ENCODE peak calls at places on chromosomes 6 and 20, in ten cellular contexts. K is HAP-1, D is A549, X is sigmoid colon, W is psoas muscle, N is dorsolateral prefrontal cortex, T is SK-N-MC, Q is AG04449, S is ovary, O is transverse colon. A is an unnamed sample.

GRCh38 chr20:32333988-32334885 is 23.9 kb upstream of the ASXL1 start:
- DNase-seq in O (peak; percentile 80), N (peak; percentile 62), Q (no peak), S (no peak), X (peak; percentile 69), K (no peak), T (no peak), W (no peak), D (no peak), A (no peak)

GRCh38 chr6:158628542-158628941 is 16.0 kb downstream of the DYNLT1 start:
- DNase-seq in D (no peak), O (no peak), N (no peak), T (no peak), Q (no peak), W (no peak), S (no peak), X (no peak), K (no peak), A (no peak)

GRCh38 chr6:125904871-125905270 is 51.7 kb upstream of the HINT3 start:
- DNase-seq in K (no peak), Q (no peak), O (no peak), W (no peak), S (no peak), T (no peak), N (no peak), D (no peak), X (no peak), A (no peak)

GRCh38 chr6:4943716-4944115 is 60.1 kb downstream of the RPP40 start:
- DNase-seq in T (no peak), N (no peak), D (no peak), Q (no peak), S (no peak), X (no peak), O (no peak), W (no peak), K (peak; percentile 86), A (no peak)

GRCh38 chr20:60535211-60535610 is 577.0 kb downstream of the CDH26 start:
- DNase-seq in X (no peak), T (no peak), Q (no peak), O (no peak), K (no peak), N (no peak), W (no peak), S (no peak), D (no peak), A (no peak)

GRCh38 chr6:26329763-26330511 is 35.1 kb upstream of the BTN3A2 start:
- DNase-seq in D (peak; percentile 78), X (no peak), N (no peak), O (peak; percentile 34), K (peak; percentile 73), S (no peak), T (peak; percentile 68), W (no peak), Q (no peak), A (peak; percentile 54)

GRCh38 chr6:5499644-5500306 is 238.5 kb downstream of the FARS2 start:
- DNase-seq in X (no peak), D (no peak), N (no peak), O (no peak), Q (peak; percentile 9), S (no peak), K (no peak), T (no peak), W (no peak), A (peak; percentile 32)

GRCh38 chr6:148599967-148600426 is 146.8 kb upstream of the UST start:
- DNase-seq in X (peak; percentile 68), N (no peak), W (no peak), D (no peak), Q (no peak), S (no peak), O (no peak), T (no peak), K (peak; percentile 28), A (no peak)

GRCh38 chr20:51514252-51514651 is 28.3 kb downstream of the NFATC2 start:
- DNase-seq in W (no peak), T (no peak), Q (no peak), K (no peak), S (no peak), N (no peak), X (no peak), O (no peak), D (no peak), A (no peak)

GRCh38 chr6:131331146-131331545 is 195.9 kb downstream of the AKAP7 start:
- DNase-seq in O (no peak), N (no peak), Q (no peak), W (no peak), X (no peak), S (no peak), D (no peak), K (no peak), T (no peak), A (no peak)

GRCh38 chr6:74928203-74928602 is 277.6 kb downstream of the COL12A1 start:
- DNase-seq in X (no peak), N (no peak), O (no peak), Q (no peak), S (no peak), K (no peak), W (no peak), T (no peak), D (no peak), A (no peak)

GRCh38 chr6:50549460-50549859 is 163.9 kb upstream of the TFAP2D start:
- DNase-seq in T (no peak), K (no peak), S (no peak), Q (no peak), N (no peak), D (no peak), O (no peak), X (no peak), W (no peak), A (no peak)

GRCh38 chr6:155495011-155495768 is 39.6 kb upstream of the NOX3 start:
- DNase-seq in Q (peak; percentile 83), W (peak; percentile 62), S (peak; percentile 84), T (no peak), X (peak; percentile 80), O (peak; percentile 21), N (no peak), D (no peak), K (no peak), A (no peak)

GRCh38 chr6:55543633-55544309 is 35.2 kb downstream of the HMGCLL1 start:
- DNase-seq in T (no peak), X (no peak), Q (no peak), O (no peak), D (peak; percentile 7), S (no peak), K (peak; percentile 12), W (no peak), N (no peak), A (no peak)

GRCh38 chr6:161434331-161434730 is 160.5 kb upstream of the AGPAT4 start:
- DNase-seq in Q (no peak), N (no peak), X (no peak), O (no peak), K (no peak), W (no peak), D (no peak), T (no peak), S (no peak), A (no peak)
- H3K4me3 ChIP-seq in Q (no peak overlapping the region), N (no peak overlapping the region), X (no peak overlapping the region), O (no peak overlapping the region), K (no peak overlapping the region), W (peak overlapping the region; percentile 47), D (no peak overlapping the region), T (no peak overlapping the region), S (no peak overlapping the region), A (no peak overlapping the region)

GRCh38 chr6:2792330-2792729 is 27.1 kb downstream of the WRNIP1 start:
- DNase-seq in K (no peak), T (no peak), N (no peak), S (no peak), O (no peak), W (no peak), D (no peak), X (no peak), Q (no peak), A (no peak)

GRCh38 chr6:2794171-2794730 is 29.1 kb downstream of the WRNIP1 start:
- DNase-seq in D (no peak), T (no peak), X (no peak), W (no peak), N (no peak), Q (no peak), K (no peak), O (no peak), S (no peak), A (no peak)

GRCh38 chr6:2791124-2792050 is 26.2 kb downstream of the WRNIP1 start:
- DNase-seq in X (peak; percentile 83), Q (peak; percentile 61), O (peak; percentile 77), S (peak; percentile 39), K (peak; percentile 73), W (peak; percentile 73), N (peak; percentile 71), D (peak; percentile 79), T (peak; percentile 24), A (peak; percentile 28)

GRCh38 chr6:2795162-2795561 is 30.0 kb downstream of the WRNIP1 start:
- DNase-seq in X (no peak), K (no peak), T (no peak), S (no peak), D (no peak), W (no peak), N (no peak), O (no peak), Q (no peak), A (no peak)

DNA sequence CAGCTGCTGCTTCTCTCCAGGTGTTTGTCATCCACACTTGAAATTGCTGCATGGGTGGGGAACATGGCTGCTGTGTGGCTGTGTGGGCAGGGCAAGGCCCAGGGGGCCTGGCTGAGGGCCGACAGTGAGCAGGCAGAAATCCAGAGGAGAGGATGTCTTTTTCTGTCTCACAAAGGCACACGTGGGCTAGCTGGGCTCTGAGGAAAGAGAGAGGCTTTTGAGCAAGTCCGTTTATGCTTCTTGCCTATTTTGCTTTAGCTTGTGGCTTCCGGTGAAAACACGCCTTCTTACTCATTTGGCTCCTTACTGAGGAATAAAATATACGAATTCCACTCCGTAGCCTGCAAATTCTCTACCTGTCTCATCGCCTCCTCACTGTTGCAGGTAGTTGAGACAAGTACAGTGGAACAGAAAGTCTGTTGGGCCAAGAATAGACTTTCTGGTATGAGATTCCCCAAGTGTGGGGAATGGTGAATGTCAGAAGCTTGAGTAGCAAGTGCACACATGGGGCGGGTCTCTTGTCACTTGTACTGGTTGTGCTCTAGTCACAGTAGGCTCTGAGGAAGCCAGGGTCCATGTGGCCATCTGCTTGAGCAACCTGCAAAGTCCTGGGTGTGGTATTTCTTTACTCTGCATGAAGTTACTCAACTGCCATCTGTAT is 28.4 kb downstream of the WRNIP1 start:
- DNase-seq in T (no peak), D (no peak), S (no peak), N (no peak), Q (no peak), W (no peak), X (peak; percentile 65), K (no peak), O (peak; percentile 54), A (no peak)
- H3K4me3 ChIP-seq in T (no peak overlapping the region), D (no peak overlapping the region), S (no peak overlapping the region), N (no peak overlapping the region), Q (no peak overlapping the region), W (no peak overlapping the region), X (no peak overlapping the region), K (no peak overlapping the region), O (no peak overlapping the region), A (no peak overlapping the region)

GRCh38 chr20:53891306-53891894 is 179.0 kb downstream of the BCAS1 start:
- DNase-seq in O (no peak), N (no peak), D (no peak), Q (no peak), T (no peak), K (no peak), S (no peak), W (no peak), X (no peak), A (no peak)
- H3K4me3 ChIP-seq in O (no peak overlapping the region), N (no peak overlapping the region), D (no peak overlapping the region), Q (no peak overlapping the region), T (no peak overlapping the region), K (no peak overlapping the region), S (no peak overlapping the region), W (no peak overlapping the region), X (no peak overlapping the region), A (no peak overlapping the region)

GRCh38 chr6:31969712-31970603 is 2.0 kb downstream of the DXO start:
- DNase-seq in W (no peak), N (no peak), O (no peak), S (no peak), K (no peak), X (peak; percentile 61), D (no peak), Q (no peak), T (no peak), A (no peak)
- H3K4me3 ChIP-seq in W (peak overlapping the region; percentile 95), N (no peak overlapping the region), O (no peak overlapping the region), S (no peak overlapping the region), K (no peak overlapping the region), X (no peak overlapping the region), D (no peak overlapping the region), Q (peak overlapping the region; percentile 98), T (peak overlapping the region; percentile 89), A (no peak overlapping the region)